ENCODE peak calls at places on chromosomes 13 and 19, in nine cellular contexts. Z is tibial nerve, F is K562, T is PC-9, I is fibroblast of lung, R is thoracic aorta, G is uterus, E is breast epithelium, H is body of pancreas. C is an unnamed sample. For H3K9me3, the result is how much of the 10 kb centered on the place peaks cover.

GRCh38 chr19:46622118-46622446 is 2.8 kb downstream of the PTGIR start:
- DNase-seq in Z (no peak), F (no peak), T (no peak), I (no peak), R (no peak), G (no peak), E (no peak), H (no peak), C (no peak)

GRCh38 chr13:109667754-109668360 is 118.5 kb downstream of the IRS2 start:
- DNase-seq in Z (no peak), F (no peak), T (no peak), I (no peak), R (no peak), G (no peak), E (no peak), H (no peak), C (no peak)

GRCh38 chr19:27765397-27765796 is 1447.6 kb downstream of the UQCRFS1 start:
- DNase-seq in Z (peak), F (no peak), T (no peak), I (no peak), R (no peak), G (no peak), E (no peak), H (no peak), C (no peak)

GRCh38 chr13:97695684-97696083 is 257.8 kb upstream of the IPO5 start:
- DNase-seq in Z (no peak), F (no peak), T (no peak), I (no peak), R (no peak), G (no peak), E (no peak), H (no peak), C (no peak)

GRCh38 chr13:51494151-51494550 is 41.3 kb upstream of the INTS6 start:
- DNase-seq in Z (no peak), F (no peak), T (no peak), I (no peak), R (no peak), G (no peak), E (no peak), H (no peak), C (no peak)

GRCh38 chr13:106103779-106104178 is 431.7 kb downstream of the EFNB2 start:
- DNase-seq in Z (no peak), F (no peak), T (peak), I (no peak), R (no peak), G (no peak), E (no peak), H (no peak), C (no peak)

GRCh38 chr19:40740747-40741146 is 9.5 kb downstream of the ACTMAP start:
- DNase-seq in Z (peak), F (no peak), T (no peak), I (peak), R (peak), G (no peak), E (no peak), H (no peak), C (no peak)

GRCh38 chr13:113759525-113760137 is 605 bp downstream of the TMEM255B start:
- DNase-seq in Z (peak), F (no peak), T (no peak), I (peak), R (no peak), G (peak), E (no peak), H (no peak), C (no peak)

GRCh38 chr13:84843368-84843767 is 955.9 kb downstream of the SLITRK6 start:
- DNase-seq in Z (no peak), F (no peak), T (no peak), I (no peak), R (no peak), G (no peak), E (no peak), H (no peak), C (no peak)

DNA sequence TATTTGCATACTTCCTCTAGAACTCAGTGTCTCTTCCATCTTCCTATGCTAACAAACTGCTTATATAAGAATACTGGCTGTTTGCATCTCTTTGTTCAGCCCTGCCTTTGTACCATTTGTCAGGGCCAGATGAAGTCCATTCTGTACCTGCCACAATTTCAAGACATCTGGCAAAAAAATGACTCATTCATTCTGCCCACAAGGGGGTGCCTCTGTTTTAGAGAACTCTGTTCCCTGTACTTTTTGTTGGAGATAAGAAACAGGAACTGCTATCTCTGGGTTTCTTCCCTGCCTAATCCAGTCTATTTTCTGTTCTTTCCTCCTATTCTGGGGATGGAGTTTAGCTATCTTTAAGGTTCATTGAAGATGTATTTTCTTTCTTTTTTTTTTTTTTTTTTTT is 23.0 kb downstream of the ZNF568 start:
- DNase-seq in Z (no peak), F (peak), T (no peak), I (no peak), R (no peak), G (no peak), E (no peak), H (no peak), C (no peak)
- TF ChIP-seq CTCF in Z (no peak), F (peak), T (no peak), I (no peak), R (no peak), G (no peak), E (no peak), H (no peak), C (no peak)

GRCh38 chr19:6223461-6224307 is 56.1 kb downstream of the MLLT1 start:
- DNase-seq in Z (no peak), F (no peak), T (no peak), I (no peak), R (no peak), G (no peak), E (no peak), H (peak), C (no peak)
- H3K27ac ChIP-seq in Z (no peak), F (no peak), T (no peak), I (no peak), R (no peak), G (peak), E (no peak), H (peak), C (no peak)

DNA sequence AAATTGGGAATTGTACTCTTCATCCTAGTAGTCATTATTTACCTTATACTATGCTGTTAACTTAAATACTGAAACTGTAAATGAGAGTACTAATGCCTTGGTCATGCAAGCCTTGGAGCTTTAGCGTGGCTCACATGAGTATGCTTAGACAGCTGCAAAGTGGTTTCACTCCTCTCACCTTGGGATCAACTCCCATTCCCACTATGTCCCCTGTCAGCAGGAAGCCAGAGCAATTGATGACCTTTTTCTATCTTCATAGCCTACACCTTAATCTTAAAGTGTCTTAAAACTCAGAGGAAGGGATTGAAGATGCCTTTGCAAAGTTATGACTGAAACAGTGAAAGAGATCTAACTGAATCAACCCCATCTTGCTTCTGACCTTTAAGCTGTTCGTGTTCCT is 33.2 kb upstream of the CEACAM8 start:
- DNase-seq in Z (no peak), F (no peak), T (no peak), I (no peak), R (no peak), G (no peak), E (no peak), H (no peak), C (no peak)
- H3K9me3 ChIP-seq in Z (under half), F (under half), T (under half), I (under half), R (under half), G (under half), E (under half), H (under half), C (under half)

DNA sequence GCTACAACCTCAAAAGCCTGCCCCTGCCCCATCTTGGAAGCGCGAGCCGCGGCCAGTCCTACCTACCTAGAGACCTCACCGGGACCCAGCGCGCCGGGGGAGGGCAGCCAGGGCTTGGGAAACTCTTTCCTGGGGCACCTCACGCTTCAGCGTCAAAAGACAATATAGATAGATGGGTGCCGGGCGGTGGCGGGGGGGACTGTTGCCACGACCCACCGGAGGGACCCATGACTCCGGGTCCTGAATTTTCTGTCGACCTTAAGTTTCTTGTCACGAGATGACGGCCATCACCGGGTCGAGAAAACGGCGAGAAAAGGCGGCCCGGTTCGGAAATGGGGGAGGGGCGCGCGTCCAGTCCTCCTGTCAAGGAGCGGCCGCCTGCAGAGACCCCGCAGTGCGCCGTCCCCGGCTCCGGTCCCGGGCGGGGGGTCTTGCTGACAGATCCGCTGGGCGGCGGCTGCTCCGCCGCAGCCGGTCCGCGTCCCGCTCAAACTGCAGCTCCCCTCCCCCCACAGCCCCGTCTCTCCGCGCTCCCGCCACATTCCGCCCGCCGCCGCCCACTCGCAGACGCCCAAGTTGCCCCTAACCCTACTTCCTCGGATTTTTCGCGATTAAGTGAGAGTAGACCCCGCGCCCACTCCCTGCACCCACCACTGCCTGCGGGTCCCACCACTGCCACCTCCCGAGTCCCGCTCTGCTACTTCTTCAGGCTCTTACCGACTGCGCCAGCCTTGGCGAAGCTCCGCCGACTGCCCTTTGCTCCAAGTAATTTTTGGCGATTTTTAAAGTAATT is 66.1 kb downstream of the KCNRG start:
- DNase-seq in Z (peak), F (peak), T (peak), I (no peak), R (no peak), G (peak), E (no peak), H (peak), C (peak)
- TF ChIP-seq CTCF in Z (no peak), F (no peak), T (no peak), I (no peak), R (no peak), G (no peak), E (no peak), H (no peak), C (no peak)

DNA sequence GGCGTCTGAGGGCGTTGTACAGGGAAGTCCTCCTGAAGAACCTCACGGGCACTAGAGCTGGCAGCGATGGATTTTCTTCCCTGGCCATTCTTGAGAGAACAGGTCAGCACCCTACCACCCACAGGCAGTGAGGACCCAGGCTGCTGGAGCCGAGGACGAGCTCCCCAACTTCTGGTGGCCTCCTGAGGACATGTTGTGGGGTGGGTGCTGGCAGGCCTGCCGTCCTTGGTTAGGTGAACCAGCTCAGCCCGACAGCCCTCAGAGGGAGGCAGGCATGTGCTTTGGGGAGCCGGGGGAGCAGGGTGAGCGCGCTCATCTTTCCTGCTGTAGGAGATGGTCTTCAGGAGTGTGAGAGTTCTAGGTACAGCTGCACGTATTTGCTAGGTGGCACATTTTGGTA is 15.4 kb downstream of the LYL1 start:
- DNase-seq in Z (no peak), F (no peak), T (no peak), I (no peak), R (no peak), G (no peak), E (no peak), H (no peak), C (no peak)
- H3K27ac ChIP-seq in Z (no peak), F (no peak), T (no peak), I (no peak), R (peak), G (peak), E (peak), H (no peak), C (no peak)

GRCh38 chr19:56441206-56441792 is 35.8 kb downstream of the ZNF667 start:
- DNase-seq in Z (no peak), F (no peak), T (no peak), I (no peak), R (no peak), G (no peak), E (no peak), H (no peak), C (no peak)
- H3K9me3 ChIP-seq in Z (under half), F (under half), T (under half), I (under half), R (half or more), G (under half), E (half or more), H (under half), C (half or more)

GRCh38 chr13:62119739-62120700 is 704.4 kb upstream of the PCDH20 start:
- DNase-seq in Z (no peak), F (no peak), T (no peak), I (peak), R (no peak), G (no peak), E (no peak), H (no peak), C (no peak)
- TF ChIP-seq CTCF in Z (peak), F (no peak), T (peak), I (no peak), R (peak), G (peak), E (peak), H (peak), C (no peak)

DNA sequence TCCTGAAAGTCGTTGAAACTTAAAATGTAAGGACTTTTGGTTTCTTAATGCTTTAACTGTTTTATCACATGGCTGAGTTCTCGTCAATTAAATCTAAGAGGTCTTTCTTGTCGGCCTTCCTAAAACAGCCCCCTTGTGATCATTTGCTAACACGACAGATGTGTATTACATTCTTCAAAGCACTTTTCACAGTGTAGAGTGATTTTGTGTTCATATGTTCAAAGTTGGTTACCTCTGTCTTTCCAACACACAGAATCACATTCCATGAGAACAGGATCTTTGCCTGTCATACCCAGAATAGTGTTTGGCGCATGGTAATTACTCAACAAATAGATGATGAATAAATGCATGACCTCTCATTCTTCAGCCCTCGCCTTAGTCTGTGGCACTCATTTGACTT is 1.1 kb downstream of the GTF2F2 start:
- DNase-seq in Z (no peak), F (peak), T (no peak), I (peak), R (no peak), G (no peak), E (no peak), H (no peak), C (no peak)
- H3K27ac ChIP-seq in Z (no peak), F (peak), T (peak), I (peak), R (no peak), G (no peak), E (peak), H (no peak), C (no peak)

C was measured in CD4-positive, alpha-beta T cell.